ENCODE peak calls at places on chromosome 21, in four cellular contexts. B is NCI-H1694, V is cerebellum, S is adrenal gland. L is an unnamed sample.

GRCh38 chr21:34268493-34268892 is 95.3 kb upstream of the KCNE2 start:
- DNase-seq in B (no peak), V (no peak), S (no peak), L (no peak)

GRCh38 chr21:37687001-37687400 is 229.3 kb downstream of the KCNJ6 start:
- DNase-seq in B (no peak), V (no peak), S (no peak), L (no peak)

GRCh38 chr21:34345091-34345871 is 18.5 kb upstream of the KCNE2 start:
- DNase-seq in B (no peak), V (no peak), S (no peak), L (no peak)

GRCh38 chr21:34794686-34795085 is 125.9 kb downstream of the CLIC6 start:
- DNase-seq in B (no peak), V (no peak), S (no peak), L (no peak)

GRCh38 chr21:25895565-25896205 is 160.9 kb downstream of the GABPA start:
- DNase-seq in B (peak), V (peak), S (peak), L (peak)

GRCh38 chr21:43004926-43005325 is 30.6 kb downstream of the PKNOX1 start:
- DNase-seq in B (no peak), V (no peak), S (no peak), L (no peak)

GRCh38 chr21:29295066-29295650 is 3.6 kb upstream of the BACH1 start:
- DNase-seq in B (no peak), V (no peak), S (no peak), L (no peak)

GRCh38 chr21:37915941-37916794 is at the start of gene KCNJ6:
- DNase-seq in B (peak), V (peak), S (peak), L (no peak)

GRCh38 chr21:36337099-36337509 is 17.1 kb downstream of the MORC3 start:
- DNase-seq in B (no peak), V (no peak), S (no peak), L (no peak)

GRCh38 chr21:15365751-15366392 is 301.1 kb upstream of the NRIP1 start:
- DNase-seq in B (no peak), V (no peak), S (no peak), L (no peak)

GRCh38 chr21:31894441-31894840 is 21.6 kb downstream of the HUNK start:
- DNase-seq in B (no peak), V (no peak), S (no peak), L (no peak)

GRCh38 chr21:34967509-34968289 is 81.4 kb downstream of the RUNX1 start:
- DNase-seq in B (no peak), V (peak), S (no peak), L (no peak)

GRCh38 chr21:43994085-43994484 is 18.0 kb upstream of the TRAPPC10 start:
- DNase-seq in B (no peak), V (no peak), S (no peak), L (no peak)

GRCh38 chr21:45014747-45015468 is 59.5 kb upstream of the ADARB1 start:
- DNase-seq in B (no peak), V (no peak), S (no peak), L (no peak)

GRCh38 chr21:33936221-33937038 is 20.8 kb upstream of the ATP5PO start:
- DNase-seq in B (no peak), V (no peak), S (peak), L (no peak)

GRCh38 chr21:42983102-42983501 is 8.7 kb downstream of the PKNOX1 start:
- DNase-seq in B (no peak), V (no peak), S (no peak), L (no peak)

GRCh38 chr21:29114765-29115164 is 15.7 kb upstream of the MAP3K7CL start:
- DNase-seq in B (no peak), V (no peak), S (no peak), L (no peak)

GRCh38 chr21:42440187-42440792 is 36.6 kb downstream of the UBASH3A start:
- DNase-seq in B (no peak), V (no peak), S (no peak), L (peak)

GRCh38 chr21:28705616-28706015 is 287.1 kb downstream of the LTN1 start:
- DNase-seq in B (no peak), V (no peak), S (no peak), L (no peak)

GRCh38 chr21:42539931-42540343 is 26.3 kb downstream of the SLC37A1 start:
- DNase-seq in B (no peak), V (no peak), S (no peak), L (no peak)

GRCh38 chr21:34548782-34549376 is 36.9 kb upstream of the KCNE1 start:
- DNase-seq in B (no peak), V (no peak), S (no peak), L (no peak)

GRCh38 chr21:46129846-46130651 is 25.3 kb downstream of the FTCD start:
- DNase-seq in B (no peak), V (no peak), S (no peak), L (no peak)